ENCODE peak calls at places on chromosomes 16 and 17, in nine cellular contexts. F is SK-N-SH, W is sigmoid colon, B is tibial nerve, R is transverse colon, Y is stomach, G is HepG2, K is A549, U is suprapubic skin. M is an unnamed sample.

GRCh38 chr16:71882505-71883192 is 1.3 kb downstream of the ZNF821 start:
- DNase-seq in F (peak), W (peak), B (peak), R (peak), Y (peak), G (peak), K (peak), U (peak), M (peak)

GRCh38 chr17:75475851-75476250 is 19.4 kb downstream of the TMEM94 start:
- DNase-seq in F (no peak), W (no peak), B (no peak), R (no peak), Y (no peak), G (no peak), K (no peak), U (no peak), M (no peak)

GRCh38 chr17:57927048-57927723 is 28.0 kb downstream of the CUEDC1 start:
- DNase-seq in F (peak), W (no peak), B (no peak), R (peak), Y (peak), G (no peak), K (no peak), U (no peak), M (peak)

GRCh38 chr16:67928147-67928546 is 3.5 kb downstream of the CTRL start:
- DNase-seq in F (no peak), W (no peak), B (no peak), R (no peak), Y (no peak), G (no peak), K (no peak), U (no peak), M (no peak)

GRCh38 chr17:52106638-52107261 is 51.8 kb downstream of the CA10 start:
- DNase-seq in F (peak), W (no peak), B (peak), R (peak), Y (peak), G (peak), K (peak), U (no peak), M (peak)

GRCh38 chr17:49556183-49556943 is 19.3 kb upstream of the NXPH3 start:
- DNase-seq in F (peak), W (peak), B (peak), R (peak), Y (peak), G (peak), K (peak), U (peak), M (peak)

GRCh38 chr17:22278302-22279275 is 586.3 kb downstream of the KCNJ18 start:
- DNase-seq in F (no peak), W (peak), B (no peak), R (no peak), Y (peak), G (no peak), K (no peak), U (no peak), M (no peak)

GRCh38 chr16:79639576-79640311 is 39.2 kb upstream of the MAF start:
- DNase-seq in F (no peak), W (no peak), B (no peak), R (no peak), Y (peak), G (no peak), K (peak), U (no peak), M (peak)

GRCh38 chr17:75810216-75810615 is 25.6 kb downstream of the UNK start:
- DNase-seq in F (no peak), W (no peak), B (no peak), R (peak), Y (no peak), G (no peak), K (no peak), U (peak), M (no peak)

GRCh38 chr16:89920723-89921122 is 2.1 kb downstream of the MC1R start:
- DNase-seq in F (no peak), W (no peak), B (no peak), R (no peak), Y (no peak), G (no peak), K (no peak), U (no peak), M (no peak)

GRCh38 chr16:10782628-10783027 is 36.0 kb downstream of the TVP23A start:
- DNase-seq in F (no peak), W (no peak), B (no peak), R (peak), Y (peak), G (no peak), K (no peak), U (no peak), M (no peak)

GRCh38 chr17:45653616-45654015 is 130.5 kb upstream of the CRHR1 start:
- DNase-seq in F (no peak), W (no peak), B (no peak), R (no peak), Y (no peak), G (no peak), K (no peak), U (no peak), M (no peak)

GRCh38 chr16:12119562-12119961 is 143.0 kb downstream of the SNX29 start:
- DNase-seq in F (no peak), W (no peak), B (peak), R (peak), Y (peak), G (no peak), K (no peak), U (no peak), M (peak)

GRCh38 chr17:6269474-6269873 is 165.4 kb downstream of the AIPL1 start:
- DNase-seq in F (no peak), W (no peak), B (no peak), R (peak), Y (no peak), G (no peak), K (peak), U (no peak), M (no peak)

GRCh38 chr17:38636054-38636453 is 30.3 kb upstream of the SRCIN1 start:
- DNase-seq in F (no peak), W (no peak), B (no peak), R (no peak), Y (no peak), G (no peak), K (no peak), U (no peak), M (no peak)

GRCh38 chr17:28916302-28916934 is 13.5 kb upstream of the DHRS13 start:
- DNase-seq in F (peak), W (no peak), B (peak), R (no peak), Y (peak), G (peak), K (peak), U (no peak), M (peak)

GRCh38 chr17:31596382-31597323 is 205.2 kb downstream of the RAB11FIP4 start:
- DNase-seq in F (no peak), W (peak), B (peak), R (peak), Y (no peak), G (peak), K (peak), U (no peak), M (peak)

GRCh38 chr17:40530988-40531971 is 29.9 kb upstream of the TNS4 start:
- DNase-seq in F (no peak), W (peak), B (no peak), R (no peak), Y (no peak), G (no peak), K (no peak), U (peak), M (no peak)

GRCh38 chr16:30740364-30741251 is 7.6 kb upstream of the PHKG2 start:
- DNase-seq in F (no peak), W (peak), B (peak), R (peak), Y (peak), G (no peak), K (peak), U (peak), M (peak)

GRCh38 chr17:30832438-30832790 is 648 bp downstream of the ATAD5 start:
- DNase-seq in F (no peak), W (no peak), B (no peak), R (no peak), Y (no peak), G (no peak), K (no peak), U (no peak), M (no peak)

GRCh38 chr17:72376486-72377345 is 255.9 kb downstream of the SOX9 start:
- DNase-seq in F (peak), W (no peak), B (peak), R (no peak), Y (no peak), G (no peak), K (no peak), U (no peak), M (no peak)

GRCh38 chr16:57000271-57001025 is 11.1 kb downstream of the NLRC5 start:
- DNase-seq in F (no peak), W (peak), B (peak), R (peak), Y (peak), G (no peak), K (peak), U (peak), M (no peak)

GRCh38 chr16:2710021-2710710 is 9.9 kb downstream of the PRSS27 start:
- DNase-seq in F (no peak), W (no peak), B (no peak), R (no peak), Y (no peak), G (no peak), K (no peak), U (no peak), M (peak)

GRCh38 chr17:40021471-40021961 is 6.3 kb downstream of the CSF3 start:
- DNase-seq in F (no peak), W (no peak), B (no peak), R (no peak), Y (no peak), G (no peak), K (peak), U (no peak), M (peak)

GRCh38 chr16:4272114-4272954 is 489 bp downstream of the TFAP4 start:
- DNase-seq in F (peak), W (peak), B (no peak), R (peak), Y (peak), G (peak), K (peak), U (peak), M (peak)

GRCh38 chr17:16927641-16928321 is 44.1 kb downstream of the TNFRSF13B start:
- DNase-seq in F (no peak), W (peak), B (no peak), R (no peak), Y (no peak), G (no peak), K (no peak), U (no peak), M (peak)

GRCh38 chr16:69763557-69763942 is 1.4 kb downstream of the WWP2 start:
- DNase-seq in F (no peak), W (no peak), B (no peak), R (no peak), Y (no peak), G (no peak), K (no peak), U (no peak), M (no peak)

GRCh38 chr16:57530104-57530522 is 6.3 kb downstream of the CCDC102A start:
- DNase-seq in F (peak), W (peak), B (no peak), R (peak), Y (no peak), G (peak), K (no peak), U (peak), M (no peak)

GRCh38 chr17:68511254-68511670 is 968 bp upstream of the PRKAR1A start:
- DNase-seq in F (no peak), W (no peak), B (peak), R (no peak), Y (no peak), G (no peak), K (peak), U (peak), M (no peak)

GRCh38 chr17:48555183-48555615 is 10.3 kb upstream of the HOXB2 start:
- DNase-seq in F (no peak), W (no peak), B (no peak), R (no peak), Y (no peak), G (no peak), K (peak), U (no peak), M (no peak)
- TF ChIP-seq EP300 in F (no peak), W (no peak), B (no peak), R (no peak), Y (no peak), G (no peak), K (no peak), U (no peak), M (no peak)

GRCh38 chr16:17469742-17470001 is 1.1 kb downstream of the XYLT1 start:
- DNase-seq in F (no peak), W (no peak), B (no peak), R (no peak), Y (no peak), G (no peak), K (no peak), U (no peak), M (no peak)

GRCh38 chr16:17471745-17472075 is 950 bp upstream of the XYLT1 start:
- DNase-seq in F (no peak), W (no peak), B (no peak), R (no peak), Y (no peak), G (no peak), K (no peak), U (no peak), M (no peak)

GRCh38 chr16:17469011-17469741 is 1.6 kb downstream of the XYLT1 start:
- DNase-seq in F (peak), W (no peak), B (no peak), R (peak), Y (no peak), G (no peak), K (no peak), U (no peak), M (no peak)

GRCh38 chr16:17470002-17470870 is 524 bp downstream of the XYLT1 start:
- DNase-seq in F (peak), W (no peak), B (no peak), R (peak), Y (no peak), G (no peak), K (peak), U (no peak), M (peak)

DNA sequence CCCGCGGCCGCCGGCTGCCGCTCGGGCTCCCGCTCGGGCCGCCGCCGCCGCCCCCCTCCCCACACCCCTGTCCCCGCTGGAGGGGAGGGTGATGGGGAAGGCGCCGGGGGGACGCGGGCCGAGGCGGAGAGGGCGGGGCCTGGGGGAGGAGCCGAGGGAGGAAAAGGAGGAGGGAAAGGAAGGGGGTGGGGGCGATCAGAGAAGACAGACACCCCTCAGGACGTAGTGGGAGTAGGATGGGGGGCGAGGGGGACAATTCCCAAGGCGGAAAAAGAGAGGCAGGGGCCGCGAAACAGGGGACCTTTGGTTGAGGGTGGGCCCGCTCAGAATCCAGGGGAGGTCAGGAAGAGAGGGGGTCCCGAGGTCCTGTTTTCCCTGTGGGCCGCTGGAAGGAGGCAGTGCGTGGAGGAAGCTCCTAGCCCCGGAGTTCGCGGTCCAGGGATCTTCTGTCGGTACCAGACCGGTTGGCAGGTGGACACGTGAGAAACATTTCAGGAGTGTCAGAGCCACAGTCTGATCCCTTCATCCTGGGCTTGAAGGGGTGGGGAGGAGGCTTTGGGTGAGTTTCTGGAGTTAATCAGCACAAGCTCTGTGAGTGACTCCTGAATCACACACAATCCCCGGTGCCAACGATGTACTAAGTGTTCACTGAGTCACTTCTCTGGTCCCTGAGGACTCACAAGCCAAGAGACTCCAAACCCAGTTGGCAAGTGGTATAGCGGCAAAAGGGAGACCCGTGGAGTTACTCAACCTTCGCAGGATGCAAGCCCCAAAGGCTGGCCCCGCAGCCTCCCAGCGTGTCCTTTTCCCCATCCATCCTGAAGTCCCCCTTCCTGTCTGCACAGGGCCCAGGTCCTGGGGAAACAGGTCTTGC is at the start of gene XYLT1:
- DNase-seq in F (peak), W (peak), B (peak), R (peak), Y (peak), G (no peak), K (peak), U (peak), M (peak)
- TF ChIP-seq EP300 in F (peak), W (no peak), B (no peak), R (no peak), Y (no peak), G (no peak), K (no peak), U (no peak), M (no peak)

DNA sequence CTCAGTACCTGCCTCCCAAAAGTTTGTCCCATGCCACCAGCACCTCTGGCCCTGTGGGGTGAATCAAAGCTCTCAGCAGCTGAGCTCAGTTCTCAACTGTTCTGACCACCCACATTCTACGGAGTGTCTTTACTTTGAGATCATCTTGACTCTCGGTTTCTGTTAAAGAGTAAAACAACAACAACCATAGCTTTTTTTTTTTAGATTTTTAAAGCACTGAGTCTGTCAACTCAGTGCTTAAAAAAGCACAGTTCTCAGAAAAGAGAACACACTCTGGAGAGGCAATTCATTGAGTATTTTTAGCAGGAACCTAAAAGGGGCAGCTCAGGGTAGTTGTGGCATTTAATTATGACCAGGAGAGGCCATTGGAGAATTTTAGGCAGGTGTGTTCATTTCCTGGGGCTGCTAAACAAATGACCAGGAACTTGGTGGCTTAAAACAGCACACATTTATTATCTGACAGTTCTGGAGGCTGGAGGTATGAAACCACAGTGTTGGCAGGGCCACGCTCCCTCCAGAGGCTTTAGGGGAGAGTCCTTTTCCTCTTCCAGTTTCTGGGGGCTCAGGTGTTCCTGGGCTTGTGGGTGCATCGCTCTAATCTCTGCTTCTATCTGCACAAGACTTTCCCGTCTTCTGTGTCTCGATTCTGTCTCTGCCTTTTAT is 6.7 kb upstream of the WFIKKN2 start:
- DNase-seq in F (no peak), W (no peak), B (no peak), R (no peak), Y (no peak), G (no peak), K (no peak), U (no peak), M (no peak)
- TF ChIP-seq EP300 in F (no peak), W (no peak), B (no peak), R (no peak), Y (no peak), G (no peak), K (no peak), U (no peak), M (no peak)

GRCh38 chr16:50324345-50324744 is 44.4 kb downstream of the BRD7 start:
- DNase-seq in F (no peak), W (no peak), B (no peak), R (no peak), Y (no peak), G (no peak), K (no peak), U (no peak), M (no peak)

GRCh38 chr16:50322333-50322732 is 46.5 kb downstream of the BRD7 start:
- DNase-seq in F (no peak), W (no peak), B (no peak), R (no peak), Y (no peak), G (no peak), K (no peak), U (no peak), M (no peak)

GRCh38 chr16:50326264-50326663 is 42.5 kb downstream of the BRD7 start:
- DNase-seq in F (no peak), W (no peak), B (no peak), R (no peak), Y (no peak), G (no peak), K (no peak), U (no peak), M (no peak)

GRCh38 chr16:50320310-50320709 is 48.5 kb downstream of the BRD7 start:
- DNase-seq in F (no peak), W (no peak), B (no peak), R (no peak), Y (no peak), G (no peak), K (no peak), U (no peak), M (no peak)

DNA sequence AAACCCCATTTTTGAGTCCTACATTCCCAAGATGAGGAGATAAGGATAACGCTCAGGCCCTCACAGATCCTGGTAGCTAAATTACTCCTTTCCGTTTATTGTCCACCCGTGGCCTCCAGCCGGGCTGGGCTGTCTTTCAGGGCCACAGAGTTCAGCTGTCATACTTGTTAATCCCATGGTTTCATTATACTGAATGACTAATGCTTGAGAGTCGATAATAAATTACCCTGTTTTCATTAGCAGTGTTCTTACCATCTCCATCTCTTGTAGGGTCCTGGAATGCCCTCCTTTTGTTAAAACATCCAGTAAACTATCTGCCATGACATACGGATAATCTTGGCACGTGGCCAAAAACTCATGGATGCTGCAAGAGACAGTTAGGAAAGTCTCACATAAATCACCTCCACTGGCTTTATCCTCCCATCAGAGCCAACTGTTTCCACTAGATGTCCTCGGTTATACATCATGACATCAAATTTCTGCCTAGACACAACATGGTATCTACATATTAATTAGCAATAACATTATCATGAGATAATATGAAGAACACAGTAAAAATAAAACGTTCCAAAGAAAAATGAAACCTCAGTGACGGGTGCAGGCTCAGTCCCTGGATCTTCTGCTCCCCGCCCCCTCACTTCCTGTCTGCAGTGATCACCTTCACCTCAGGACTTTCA is 45.3 kb downstream of the BRD7 start:
- DNase-seq in F (peak), W (peak), B (peak), R (no peak), Y (no peak), G (peak), K (no peak), U (no peak), M (no peak)
- TF ChIP-seq EP300 in F (no peak), W (no peak), B (no peak), R (no peak), Y (no peak), G (no peak), K (no peak), U (no peak), M (no peak)

GRCh38 chr17:81031571-81032550 is 3.1 kb upstream of the BAIAP2 start:
- DNase-seq in F (no peak), W (peak), B (no peak), R (no peak), Y (no peak), G (no peak), K (no peak), U (peak), M (peak)
- TF ChIP-seq EP300 in F (no peak), W (no peak), B (no peak), R (no peak), Y (no peak), G (no peak), K (no peak), U (no peak), M (peak)

DNA sequence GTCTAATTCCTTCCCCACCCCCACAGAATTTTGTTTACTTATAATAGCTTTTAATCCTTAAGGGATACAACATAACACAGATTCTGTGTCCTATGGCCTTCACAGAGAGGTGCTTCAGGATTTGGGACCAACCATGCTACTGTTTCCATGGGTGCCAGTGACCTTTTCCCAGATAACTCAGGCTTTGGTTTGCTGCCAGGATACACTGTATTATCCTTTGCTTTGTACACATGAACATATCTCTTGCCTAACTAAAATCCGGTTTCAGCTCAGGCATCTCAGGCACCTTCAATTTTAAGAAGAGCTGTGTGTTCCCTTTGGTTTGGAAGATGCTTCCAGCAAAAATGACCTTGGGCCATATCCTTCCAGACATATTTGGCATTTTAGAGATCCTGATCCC is 428.4 kb upstream of the CDH5 start:
- DNase-seq in F (no peak), W (no peak), B (no peak), R (no peak), Y (no peak), G (no peak), K (no peak), U (no peak), M (no peak)
- TF ChIP-seq EP300 in F (no peak), W (no peak), B (no peak), R (no peak), Y (no peak), G (no peak), K (no peak), U (no peak), M (no peak)